ENCODE peak calls at places on chromosome 12, in eight cellular contexts. M is mesenchymal stem cell, G is pancreas, F is DND-41, B is neuronal stem cell, K is K562, E is adrenal gland, I is H1. N is an unnamed sample. For H3K4me1, the result is how much of the 10 kb centered on the place peaks cover.

GRCh38 chr12:24705741-24706358 is 243.1 kb downstream of the BCAT1 start:
- DNase-seq in M (no peak), G (no peak), F (no peak), B (no peak), K (no peak), E (no peak), I (no peak), N (no peak)

GRCh38 chr12:49138587-49138986 is 7.4 kb upstream of the TUBA1B start:
- DNase-seq in M (no peak), G (no peak), F (no peak), B (no peak), K (no peak), E (no peak), I (no peak), N (no peak)

GRCh38 chr12:51953925-51954324 is 2.4 kb downstream of the ACVR1B start:
- DNase-seq in M (no peak), G (no peak), F (no peak), B (no peak), K (no peak), E (no peak), I (no peak), N (no peak)

GRCh38 chr12:50659690-50660424 is 104.0 kb upstream of the ATF1 start:
- DNase-seq in M (no peak), G (no peak), F (peak), B (no peak), K (no peak), E (no peak), I (no peak), N (no peak)

GRCh38 chr12:124194521-124195225 is 100.2 kb upstream of the RFLNA start:
- DNase-seq in M (no peak), G (no peak), F (no peak), B (no peak), K (no peak), E (no peak), I (no peak), N (no peak)

GRCh38 chr12:124923906-124924734 is 9.7 kb upstream of the UBC start:
- DNase-seq in M (peak), G (no peak), F (no peak), B (no peak), K (no peak), E (peak), I (no peak), N (no peak)

GRCh38 chr12:15268927-15269552 is 47.8 kb upstream of the RERG start:
- DNase-seq in M (peak), G (peak), F (peak), B (peak), K (peak), E (peak), I (no peak), N (peak)

GRCh38 chr12:100197486-100197885 is 3.1 kb upstream of the ACTR6 start:
- DNase-seq in M (no peak), G (no peak), F (no peak), B (no peak), K (no peak), E (no peak), I (no peak), N (no peak)

GRCh38 chr12:56658921-56659320 is 13.1 kb upstream of the ATP5F1B start:
- DNase-seq in M (no peak), G (no peak), F (no peak), B (no peak), K (no peak), E (no peak), I (no peak), N (no peak)

GRCh38 chr12:50625029-50625875 is 120.5 kb downstream of the DIP2B start:
- DNase-seq in M (no peak), G (no peak), F (no peak), B (no peak), K (no peak), E (no peak), I (no peak), N (no peak)

GRCh38 chr12:24596768-24597388 is 352.0 kb downstream of the BCAT1 start:
- DNase-seq in M (peak), G (no peak), F (no peak), B (peak), K (peak), E (no peak), I (no peak), N (no peak)

GRCh38 chr12:103841690-103842584 is 903 bp upstream of the NT5DC3 start:
- DNase-seq in M (peak), G (peak), F (no peak), B (peak), K (peak), E (peak), I (peak), N (peak)

GRCh38 chr12:93645702-93646101 is 31.5 kb upstream of the CRADD start:
- DNase-seq in M (peak), G (no peak), F (no peak), B (no peak), K (no peak), E (no peak), I (no peak), N (no peak)

GRCh38 chr12:13570005-13570694 is 373.6 kb downstream of the EMP1 start:
- DNase-seq in M (no peak), G (no peak), F (no peak), B (no peak), K (no peak), E (no peak), I (no peak), N (no peak)

GRCh38 chr12:91576432-91576831 is 393.8 kb upstream of the DCN start:
- DNase-seq in M (no peak), G (no peak), F (no peak), B (no peak), K (no peak), E (no peak), I (no peak), N (no peak)
- H3K4me1 ChIP-seq in M (under half), G (under half), F (under half), B (under half), K (under half), E (under half), I (under half), N (under half)

GRCh38 chr12:46373303-46374182 is 970 bp upstream of the SLC38A2 start:
- DNase-seq in M (peak), G (peak), F (peak), B (peak), K (peak), E (peak), I (peak), N (peak)
- H3K27ac ChIP-seq in M (peak), G (peak), F (peak), B (peak), K (peak), E (peak), I (peak), N (peak)

GRCh38 chr12:6550294-6551062 is 5.4 kb downstream of the IFFO1 start:
- DNase-seq in M (no peak), G (no peak), F (no peak), B (no peak), K (no peak), E (no peak), I (no peak), N (no peak)

GRCh38 chr12:6547987-6548386 is 7.9 kb downstream of the IFFO1 start:
- DNase-seq in M (peak), G (no peak), F (no peak), B (no peak), K (peak), E (no peak), I (no peak), N (no peak)

GRCh38 chr12:6548556-6549378 is 7.1 kb downstream of the IFFO1 start:
- DNase-seq in M (peak), G (no peak), F (no peak), B (no peak), K (no peak), E (no peak), I (no peak), N (no peak)

GRCh38 chr12:6551063-6551461 is 4.8 kb downstream of the IFFO1 start:
- DNase-seq in M (no peak), G (no peak), F (no peak), B (no peak), K (no peak), E (peak), I (no peak), N (no peak)

GRCh38 chr12:6549379-6550151 is 6.3 kb downstream of the IFFO1 start:
- DNase-seq in M (no peak), G (no peak), F (no peak), B (no peak), K (no peak), E (no peak), I (no peak), N (no peak)
- H3K4me1 ChIP-seq in M (half or more), G (under half), F (under half), B (under half), K (under half), E (half or more), I (under half), N (under half)

GRCh38 chr12:47783821-47784819 is 11.1 kb downstream of the SLC48A1 start:
- DNase-seq in M (no peak), G (no peak), F (no peak), B (no peak), K (no peak), E (no peak), I (no peak), N (no peak)
- H3K27ac ChIP-seq in M (no peak), G (no peak), F (no peak), B (no peak), K (no peak), E (peak), I (no peak), N (no peak)

GRCh38 chr12:67539329-67539728 is 109.2 kb upstream of the DYRK2 start:
- DNase-seq in M (no peak), G (no peak), F (no peak), B (no peak), K (no peak), E (no peak), I (no peak), N (no peak)
- H3K4me1 ChIP-seq in M (under half), G (under half), F (under half), B (under half), K (under half), E (under half), I (under half), N (under half)

GRCh38 chr12:92562063-92562734 is 140.6 kb upstream of the PLEKHG7 start:
- DNase-seq in M (no peak), G (no peak), F (no peak), B (no peak), K (no peak), E (no peak), I (no peak), N (no peak)
- H3K27ac ChIP-seq in M (no peak), G (no peak), F (no peak), B (no peak), K (no peak), E (peak), I (no peak), N (no peak)

N was measured in CD8-positive, alpha-beta memory T cell.